ENCODE peak calls at places on chromosomes 11 and 22, in four cellular contexts. A, Y, P and K are unnamed samples.

GRCh38 chr11:114348200-114349191 is 51.8 kb downstream of the C11orf71 start:
- DNase-seq in A (peak), Y (peak), P (peak), K (peak)

GRCh38 chr22:17808688-17809403 is 34.6 kb upstream of the BID start:
- DNase-seq in A (peak), Y (no peak), P (no peak), K (no peak)

GRCh38 chr22:46029574-46030200 is 52.7 kb upstream of the WNT7B start:
- DNase-seq in A (no peak), Y (no peak), P (no peak), K (no peak)

GRCh38 chr22:35459423-35459894 is 59.5 kb downstream of the MCM5 start:
- DNase-seq in A (no peak), Y (no peak), P (no peak), K (no peak)

GRCh38 chr11:134658481-134659080 is 246.5 kb upstream of the B3GAT1 start:
- DNase-seq in A (no peak), Y (no peak), P (no peak), K (no peak)

GRCh38 chr11:32023370-32023964 is 67.4 kb upstream of the RCN1 start:
- DNase-seq in A (no peak), Y (no peak), P (no peak), K (no peak)

GRCh38 chr22:36546932-36547331 is 18.0 kb upstream of the EIF3D start:
- DNase-seq in A (peak), Y (peak), P (no peak), K (no peak)

GRCh38 chr11:8694137-8694536 is 11.5 kb downstream of the RPL27A start:
- DNase-seq in A (no peak), Y (no peak), P (no peak), K (no peak)

GRCh38 chr11:45805305-45806071 is 539 bp downstream of the SLC35C1 start:
- DNase-seq in A (peak), Y (peak), P (peak), K (no peak)

GRCh38 chr11:46202149-46202548 is 75.3 kb upstream of the CREB3L1 start:
- DNase-seq in A (no peak), Y (no peak), P (no peak), K (no peak)

GRCh38 chr22:25388415-25388814 is 169.0 kb downstream of the CRYBB2 start:
- DNase-seq in A (no peak), Y (no peak), P (no peak), K (no peak)

GRCh38 chr11:75635009-75635909 is 33.6 kb downstream of the MAP6 start:
- DNase-seq in A (peak), Y (no peak), P (no peak), K (no peak)

GRCh38 chr11:72569966-72570892 is 104.0 kb downstream of the PDE2A start:
- DNase-seq in A (peak), Y (peak), P (no peak), K (no peak)

GRCh38 chr11:33040127-33040861 is 922 bp downstream of the TCP11L1 start:
- DNase-seq in A (peak), Y (no peak), P (no peak), K (peak)

GRCh38 chr11:57639321-57640067 is 10.2 kb downstream of the YPEL4 start:
- DNase-seq in A (peak), Y (no peak), P (peak), K (peak)

GRCh38 chr22:50520826-50521453 is 4.5 kb downstream of the SCO2 start:
- DNase-seq in A (no peak), Y (no peak), P (no peak), K (no peak)

GRCh38 chr11:110121204-110121603 is 28.0 kb downstream of the ZC3H12C start:
- DNase-seq in A (peak), Y (no peak), P (no peak), K (no peak)
- H3K4me3 ChIP-seq in A (no peak), Y (no peak), P (no peak), K (no peak)

GRCh38 chr11:129750343-129751292 is 65.0 kb upstream of the TMEM45B start:
- DNase-seq in A (peak), Y (peak), P (peak), K (peak)
- H3K4me3 ChIP-seq in A (no peak), Y (no peak), P (peak), K (peak)

GRCh38 chr11:13423372-13423771 is 39.6 kb downstream of the BTBD10 start:
- DNase-seq in A (no peak), Y (no peak), P (no peak), K (no peak)

GRCh38 chr11:13429836-13430235 is 33.2 kb downstream of the BTBD10 start:
- DNase-seq in A (no peak), Y (no peak), P (no peak), K (no peak)

GRCh38 chr11:13429288-13429687 is 33.7 kb downstream of the BTBD10 start:
- DNase-seq in A (no peak), Y (no peak), P (no peak), K (no peak)

GRCh38 chr11:13433437-13433836 is 29.6 kb downstream of the BTBD10 start:
- DNase-seq in A (no peak), Y (no peak), P (no peak), K (no peak)

DNA sequence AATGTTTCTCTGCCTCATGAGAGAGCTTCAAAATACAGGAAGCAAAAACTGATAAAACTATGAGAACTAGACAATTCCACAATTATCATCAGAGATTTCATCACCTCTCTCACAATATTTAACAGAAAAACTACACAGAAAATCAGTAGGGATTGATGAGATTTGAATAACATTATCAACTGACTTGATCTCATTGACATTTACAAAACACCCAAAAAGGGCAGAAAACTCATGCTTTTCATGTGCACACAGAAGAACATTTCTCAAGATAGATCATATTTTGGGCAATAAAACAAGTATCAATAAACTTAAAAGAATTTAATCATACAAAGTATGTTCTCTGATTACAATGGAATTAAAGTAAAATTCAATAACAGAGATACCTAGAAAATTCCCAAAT is 35.6 kb downstream of the BTBD10 start:
- DNase-seq in A (no peak), Y (no peak), P (no peak), K (no peak)
- H3K4me3 ChIP-seq in A (no peak), Y (no peak), P (no peak), K (no peak)

DNA sequence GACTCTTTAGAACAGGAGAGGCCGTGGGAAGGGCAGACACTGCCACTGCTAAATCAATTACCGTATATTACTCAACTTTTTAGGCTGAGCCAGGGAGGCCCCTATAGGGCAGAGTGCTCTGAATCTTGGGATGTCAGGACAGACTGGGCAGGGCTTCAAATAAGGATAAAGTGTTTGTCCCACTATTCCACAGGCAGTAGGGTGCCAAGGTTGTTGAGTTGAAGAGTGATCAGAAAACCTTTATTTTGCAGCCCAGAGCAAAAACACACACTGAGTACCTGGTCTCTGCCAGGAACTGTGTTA is 1.6 kb upstream of the B4GAT1 start:
- DNase-seq in A (no peak), Y (no peak), P (no peak), K (no peak)
- H3K4me3 ChIP-seq in A (no peak), Y (no peak), P (no peak), K (no peak)